ENCODE peak calls at places on chromosomes 16 and 17, in nine cellular contexts. D is HCT116; S is AG08395; R is central memory CD4-positive, alpha-beta T cell; A is HEK293T; P is endothelial cell; F is CD8-positive, alpha-beta T cell; W is AG04450; B is fibroblast of the conjunctiva. M is an unnamed sample.

GRCh38 chr17:34321981-34322380 is 2.7 kb downstream of the CCL8 start:
- DNase-seq in S (no peak), B (no peak), W (no peak), F (no peak), P (no peak), D (no peak), R (no peak), A (no peak), M (no peak)

GRCh38 chr16:27385398-27385797 is 16.6 kb upstream of the IL21R start:
- DNase-seq in W (no peak), A (no peak), P (no peak), D (no peak), S (no peak), R (no peak), F (no peak), B (no peak), M (no peak)

GRCh38 chr17:1643293-1643998 is 2.1 kb downstream of the SCARF1 start:
- DNase-seq in F (peak; percentile 42), S (no peak), B (no peak), R (peak; percentile 73), W (no peak), P (peak; percentile 41), D (peak; percentile 62), A (peak; percentile 73), M (peak; percentile 79)

GRCh38 chr17:32303861-32304288 is 38.1 kb downstream of the C17orf75 start:
- DNase-seq in S (no peak), W (no peak), F (no peak), R (no peak), A (no peak), B (no peak), D (no peak), P (no peak), M (no peak)

GRCh38 chr17:82237083-82237745 is 8.4 kb downstream of the SLC16A3 start:
- DNase-seq in S (no peak), W (no peak), R (no peak), A (no peak), B (no peak), D (no peak), F (no peak), P (peak; percentile 3), M (no peak)

GRCh38 chr16:48139517-48139916 is 16.3 kb downstream of the ABCC12 start:
- DNase-seq in R (no peak), A (no peak), S (no peak), W (no peak), P (no peak), B (no peak), D (no peak), F (no peak), M (no peak)

GRCh38 chr16:4376126-4376819 is 4.6 kb downstream of the VASN start:
- DNase-seq in S (peak; percentile 83), D (no peak), P (no peak), W (peak; percentile 57), A (no peak), R (no peak), B (peak; percentile 82), F (no peak), M (no peak)

GRCh38 chr17:45976391-45976754 is 22.7 kb upstream of the STH start:
- DNase-seq in R (no peak), P (no peak), B (no peak), F (no peak), W (no peak), A (no peak), S (no peak), D (no peak), M (no peak)

GRCh38 chr17:6753565-6753964 is 2.3 kb upstream of the XAF1 start:
- DNase-seq in S (no peak), F (no peak), D (no peak), B (no peak), W (no peak), P (no peak), R (no peak), A (no peak), M (no peak)

M was measured in CD4-positive, CD25-positive, alpha-beta regulatory T cell.